ENCODE peak calls at places on chromosomes 6 and 20, in six cellular contexts. N is body of pancreas, O is sigmoid colon, V is A549, Z is heart left ventricle, U is lower leg skin. R is an unnamed sample.

GRCh38 chr6:112235956-112236355 is 18.4 kb downstream of the LAMA4 start:
- DNase-seq in U (no peak), O (no peak), V (no peak), Z (no peak), N (no peak), R (no peak)

GRCh38 chr20:47730744-47731143 is 54.5 kb downstream of the SULF2 start:
- DNase-seq in O (no peak), V (no peak), Z (no peak), U (no peak), N (no peak), R (no peak)

GRCh38 chr6:120564779-120565178 is 769.5 kb downstream of the TBC1D32 start:
- DNase-seq in O (no peak), N (no peak), V (no peak), U (no peak), Z (no peak), R (no peak)

GRCh38 chr6:152380351-152380767 is 256.8 kb downstream of the SYNE1 start:
- DNase-seq in N (peak; percentile 27), U (no peak), Z (peak; percentile 29), O (no peak), V (no peak), R (peak; percentile 18)

GRCh38 chr6:147585256-147585655 is 76.8 kb downstream of the SAMD5 start:
- DNase-seq in U (no peak), V (no peak), O (no peak), Z (no peak), N (no peak), R (no peak)

GRCh38 chr6:148242180-148242579 is 100.5 kb upstream of the SASH1 start:
- DNase-seq in O (no peak), N (no peak), Z (peak; percentile 42), U (peak; percentile 49), V (no peak), R (no peak)

GRCh38 chr6:153135681-153136080 is 4.6 kb upstream of the RGS17 start:
- DNase-seq in V (no peak), U (no peak), O (no peak), N (no peak), Z (no peak), R (no peak)

GRCh38 chr20:64036346-64037198 is 590 bp downstream of the C20orf204 start:
- DNase-seq in N (no peak), O (no peak), V (no peak), U (no peak), Z (peak; percentile 8), R (no peak)

GRCh38 chr20:56003966-56004365 is 1.4 kb downstream of the CBLN4 start:
- DNase-seq in U (no peak), N (peak; percentile 40), O (no peak), V (no peak), Z (no peak), R (no peak)

GRCh38 chr20:41030536-41031242 is 2.1 kb downstream of the TOP1 start:
- DNase-seq in N (no peak), U (no peak), V (no peak), O (no peak), Z (no peak), R (peak; percentile 43)

GRCh38 chr6:1850581-1851157 is 241.0 kb downstream of the FOXC1 start:
- DNase-seq in V (no peak), N (no peak), Z (no peak), O (no peak), U (no peak), R (no peak)

GRCh38 chr20:2692886-2693285 is 306 bp downstream of the EBF4 start:
- DNase-seq in U (no peak), V (peak; percentile 33), Z (no peak), O (peak; percentile 54), N (no peak), R (no peak)

GRCh38 chr20:60100780-60101179 is 142.6 kb downstream of the CDH26 start:
- DNase-seq in O (no peak), Z (no peak), N (no peak), U (no peak), V (no peak), R (no peak)

GRCh38 chr20:5772704-5773103 is 22.5 kb downstream of the SHLD1 start:
- DNase-seq in Z (no peak), O (no peak), V (no peak), U (no peak), N (no peak), R (peak; percentile 42)

GRCh38 chr6:79005497-79005896 is 72.6 kb downstream of the PHIP start:
- DNase-seq in V (no peak), N (no peak), U (no peak), Z (no peak), O (no peak), R (no peak)

GRCh38 chr6:54093306-54093705 is 17.9 kb upstream of the MLIP start:
- DNase-seq in U (no peak), Z (no peak), O (no peak), N (no peak), V (no peak), R (no peak)

GRCh38 chr20:40769677-40770285 is 80.7 kb upstream of the MAFB start:
- DNase-seq in U (no peak), O (no peak), V (no peak), Z (no peak), N (no peak), R (no peak)

GRCh38 chr6:4291453-4292403 is 156.4 kb upstream of the ECI2 start:
- DNase-seq in N (no peak), U (no peak), Z (no peak), V (no peak), O (no peak), R (peak; percentile 30)

GRCh38 chr20:59645316-59645715 is 41.0 kb downstream of the PHACTR3 start:
- DNase-seq in U (no peak), V (no peak), O (peak; percentile 21), Z (no peak), N (no peak), R (no peak)

GRCh38 chr6:3750324-3751018 is 1.0 kb downstream of the PXDC1 start:
- DNase-seq in N (peak; percentile 85), U (peak; percentile 91), O (peak; percentile 95), Z (peak; percentile 90), V (no peak), R (peak; percentile 90)

GRCh38 chr20:1185781-1186334 is 1.1 kb upstream of the TMEM74B start:
- DNase-seq in V (peak; percentile 81), U (no peak), N (peak; percentile 50), Z (peak; percentile 39), O (no peak), R (peak; percentile 44)

DNA sequence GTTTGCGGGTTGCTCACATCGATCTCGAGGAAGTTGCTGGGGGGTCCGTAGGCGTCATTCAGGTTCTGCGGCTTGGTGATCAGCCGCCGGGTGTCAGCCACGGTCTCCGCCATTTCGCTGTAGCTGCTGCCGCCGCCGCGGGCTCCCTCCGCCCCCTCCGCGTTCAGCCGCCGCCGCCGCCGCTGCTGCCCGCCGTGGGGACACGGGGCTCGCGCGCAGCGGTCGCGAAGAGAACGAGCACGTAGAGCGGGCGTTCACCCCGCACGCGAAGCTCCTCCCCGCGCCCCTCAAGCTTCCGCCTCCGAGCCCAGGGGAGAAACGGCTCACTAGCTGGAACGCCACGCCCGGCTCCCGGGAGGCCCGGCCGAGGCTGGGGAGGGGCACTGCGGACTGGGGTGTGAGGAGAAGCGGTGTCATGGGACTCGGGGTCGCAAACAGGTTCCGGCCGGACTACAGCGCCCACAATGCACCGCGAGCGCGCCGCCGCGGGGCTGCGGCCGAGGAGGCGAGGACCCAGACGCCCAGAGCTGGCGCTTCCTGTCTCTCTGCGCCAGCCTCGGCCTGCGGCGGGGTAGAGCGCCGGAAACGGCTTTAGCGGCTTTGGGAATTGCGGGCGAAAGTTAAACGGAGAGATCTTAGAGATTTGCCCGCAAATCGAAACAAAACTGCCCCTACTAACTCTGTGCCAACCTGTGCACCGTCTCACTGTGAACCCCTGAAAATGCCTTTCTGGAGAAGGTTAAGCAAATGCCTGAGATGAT is at the start of gene SNX3:
- DNase-seq in U (peak; percentile 95), O (peak; percentile 98), Z (peak; percentile 96), N (peak; percentile 94), V (peak; percentile 86), R (peak; percentile 95)
- TF ChIP-seq POLR2A in U (peak; percentile 10), O (peak; percentile 12), Z (peak; percentile 80), N (peak; percentile 86), V (peak; percentile 58), R (peak; percentile 59)

GRCh38 chr6:117906905-117907599 is at the start of gene SLC35F1:
- DNase-seq in U (no peak), V (peak; percentile 17), O (no peak), Z (peak; percentile 15), N (peak; percentile 74), R (peak; percentile 48)
- H3K4me3 ChIP-seq in U (peak within 1 kb of the TSS; percentile 43), V (peak within 1 kb of the TSS; percentile 58), O (peak within 1 kb of the TSS; percentile 31), Z (peak within 1 kb of the TSS; percentile 60), N (peak within 1 kb of the TSS; percentile 51), R (no peak within 1 kb of the TSS)

DNA sequence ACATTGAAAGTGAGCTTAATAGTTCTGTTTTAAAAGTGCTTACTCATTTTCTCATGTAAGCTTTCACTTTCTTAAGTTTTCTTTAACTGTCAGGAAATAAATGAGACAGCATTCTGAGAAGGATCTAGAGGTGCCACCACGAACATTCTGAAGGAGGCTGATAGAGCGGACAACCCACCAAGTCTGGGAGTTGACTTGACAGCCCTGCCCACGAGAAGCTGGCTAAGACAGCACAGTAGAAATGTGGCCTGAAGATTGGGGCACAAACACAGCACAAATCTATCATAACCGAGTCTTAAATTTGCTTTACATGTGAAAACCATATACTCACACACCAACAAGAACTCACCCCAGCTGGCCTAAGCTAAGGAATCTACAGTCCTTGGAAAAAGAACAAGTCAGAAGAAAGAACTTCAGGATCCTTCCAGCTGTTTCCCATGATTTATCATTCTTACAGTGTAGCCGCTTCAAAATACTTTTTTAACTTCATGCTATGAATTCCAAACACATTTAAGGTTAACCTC is 144.2 kb upstream of the TNFAIP3 start:
- DNase-seq in N (no peak), O (no peak), Z (no peak), V (no peak), U (no peak), R (no peak)
- TF ChIP-seq POLR2A in N (no peak), O (no peak), Z (no peak), V (no peak), U (no peak), R (no peak)

GRCh38 chr6:116895935-116896334 is 18.9 kb downstream of the RFX6 start:
- DNase-seq in U (no peak), N (no peak), O (no peak), Z (no peak), V (no peak), R (no peak)
- H3K4me3 ChIP-seq in U (no peak overlapping the region), N (no peak overlapping the region), O (no peak overlapping the region), Z (no peak overlapping the region), V (no peak overlapping the region), R (no peak overlapping the region)

GRCh38 chr6:169724554-169725269 is 412 bp upstream of the PHF10 start:
- DNase-seq in Z (peak; percentile 65), O (peak; percentile 72), V (no peak), N (peak; percentile 67), U (peak; percentile 25), R (peak; percentile 57)
- TF ChIP-seq POLR2A in Z (peak; percentile 12), O (no peak), V (peak; percentile 20), N (peak; percentile 50), U (no peak), R (no peak)

DNA sequence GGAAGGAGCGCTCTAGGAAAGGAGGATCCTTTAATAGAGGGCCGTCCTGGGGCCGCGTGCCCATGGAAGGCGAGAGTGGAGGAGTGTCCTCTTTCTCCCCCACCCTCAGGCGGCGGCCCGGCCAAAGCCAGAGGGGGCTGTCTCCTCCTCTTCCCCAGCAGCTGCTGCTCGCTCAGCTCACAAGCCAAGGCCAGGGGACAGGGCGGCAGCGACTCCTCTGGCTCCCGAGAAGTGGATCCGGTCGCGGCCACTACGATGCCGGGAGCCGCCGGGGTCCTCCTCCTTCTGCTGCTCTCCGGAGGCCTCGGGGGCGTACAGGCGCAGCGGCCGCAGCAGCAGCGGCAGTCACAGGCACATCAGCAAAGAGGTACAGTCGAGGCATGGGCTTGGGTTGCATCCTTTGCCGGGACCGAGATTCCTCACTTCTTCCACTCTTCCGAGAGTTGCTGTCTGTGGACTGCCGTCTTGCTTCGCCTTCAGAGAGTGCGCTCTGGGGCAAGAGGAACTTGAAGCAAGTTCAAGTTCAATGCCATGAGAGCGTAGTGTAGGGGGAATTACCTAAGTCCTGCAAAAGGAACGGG is at the start of gene LAMA2:
- DNase-seq in N (peak; percentile 57), Z (peak; percentile 90), V (no peak), O (peak; percentile 92), U (peak; percentile 74), R (peak; percentile 45)
- H3K4me3 ChIP-seq in N (peak within 1 kb of the TSS; percentile 14), Z (peak within 1 kb of the TSS; percentile 76), V (no peak within 1 kb of the TSS), O (peak within 1 kb of the TSS; percentile 37), U (peak within 1 kb of the TSS; percentile 33), R (peak within 1 kb of the TSS; percentile 24)